ENCODE peak calls at places on chromosomes 4 and X, in six cellular contexts. U is psoas muscle, C is foreskin fibroblast, R is HFF-Myc, Y is thyroid gland, S is nephron progenitor cell. I is an unnamed sample.
A peak's percentile ranks its signal among the peaks of the same experiment; 100 is the strongest.

GRCh38 chr4:39636786-39637185 is 1.9 kb downstream of the SMIM14 start:
- DNase-seq in R (no peak), C (peak; percentile 40), Y (no peak), S (no peak), U (no peak), I (no peak)

GRCh38 chr4:168917150-168917779 is 92.8 kb downstream of the CBR4 start:
- DNase-seq in C (peak; percentile 77), U (no peak), R (peak; percentile 31), Y (no peak), S (no peak), I (no peak)

GRCh38 chr4:13522282-13523104 is 21.8 kb downstream of the NKX3-2 start:
- DNase-seq in Y (no peak), S (no peak), U (no peak), R (no peak), C (peak; percentile 14), I (no peak)

GRCh38 chr4:67885727-67886126 is 1.9 kb upstream of the TMPRSS11D start:
- DNase-seq in C (peak; percentile 96), R (peak; percentile 70), Y (no peak), S (no peak), U (no peak), I (no peak)

GRCh38 chr4:24736066-24736465 is 59.3 kb upstream of the SOD3 start:
- DNase-seq in R (no peak), U (no peak), Y (peak; percentile 7), S (no peak), C (peak; percentile 53), I (no peak)

GRCh38 chrX:149151805-149152757 is 353.0 kb downstream of the IDS start:
- DNase-seq in C (peak; percentile 50), S (no peak), U (no peak), Y (peak; percentile 43), R (no peak), I (no peak)

GRCh38 chr4:54276633-54277426 is 47.7 kb downstream of the PDGFRA start:
- DNase-seq in Y (no peak), U (no peak), S (no peak), R (no peak), C (peak; percentile 24), I (no peak)

GRCh38 chr4:186190456-186191265 is 706 bp upstream of the CYP4V2 start:
- DNase-seq in U (no peak), C (peak; percentile 51), R (no peak), Y (peak; percentile 72), S (peak; percentile 52), I (peak; percentile 33)

GRCh38 chrX:11406109-11406755 is 113.0 kb downstream of the AMELX start:
- DNase-seq in C (no peak), U (no peak), S (no peak), Y (no peak), R (no peak), I (no peak)

GRCh38 chrX:74259879-74260491 is 44.0 kb upstream of the ZCCHC13 start:
- DNase-seq in U (no peak), Y (no peak), C (no peak), R (no peak), S (no peak), I (no peak)

GRCh38 chrX:68936186-68936585 is 107.4 kb downstream of the EFNB1 start:
- DNase-seq in U (no peak), Y (no peak), S (no peak), C (no peak), R (no peak), I (no peak)

GRCh38 chrX:102765794-102766193 is 45.3 kb downstream of the GPRASP3 start:
- DNase-seq in C (peak; percentile 89), S (no peak), R (peak; percentile 27), U (peak; percentile 23), Y (no peak), I (no peak)

GRCh38 chrX:130676861-130677260 is 226.1 kb downstream of the ENOX2 start:
- DNase-seq in S (no peak), U (no peak), R (no peak), Y (no peak), C (no peak), I (no peak)

GRCh38 chr4:76430519-76431388 is 4.3 kb upstream of the SHROOM3 start:
- DNase-seq in S (peak; percentile 15), C (peak; percentile 73), Y (peak; percentile 19), U (no peak), R (peak; percentile 37), I (peak; percentile 10)

GRCh38 chr4:89894654-89895652 is at the start of gene MMRN1:
- DNase-seq in R (no peak), Y (no peak), S (no peak), C (no peak), U (no peak), I (no peak)

GRCh38 chrX:154775611-154776349 is 13.1 kb downstream of the DKC1 start:
- DNase-seq in U (no peak), S (no peak), R (no peak), Y (peak; percentile 91), C (peak; percentile 53), I (no peak)

GRCh38 chrX:96889726-96890125 is 6.0 kb downstream of the RPA4 start:
- DNase-seq in Y (no peak), R (no peak), C (no peak), U (no peak), S (no peak), I (no peak)

GRCh38 chr4:158783775-158784174 is 14.9 kb downstream of the FNIP2 start:
- DNase-seq in U (no peak), S (no peak), R (no peak), Y (no peak), C (peak; percentile 67), I (no peak)

GRCh38 chr4:158778712-158779111 is 9.9 kb downstream of the FNIP2 start:
- DNase-seq in S (no peak), R (no peak), Y (no peak), U (peak; percentile 33), C (no peak), I (no peak)

GRCh38 chr4:158778065-158778711 is 9.4 kb downstream of the FNIP2 start:
- DNase-seq in S (no peak), Y (no peak), R (no peak), C (no peak), U (no peak), I (no peak)

GRCh38 chr4:158782539-158783360 is 13.9 kb downstream of the FNIP2 start:
- DNase-seq in U (no peak), R (no peak), Y (no peak), C (no peak), S (no peak), I (peak; percentile 38)

GRCh38 chr4:158781963-158782362 is 13.1 kb downstream of the FNIP2 start:
- DNase-seq in Y (no peak), S (no peak), U (no peak), C (no peak), R (no peak), I (no peak)
- TF ChIP-seq CTCF in Y (no peak), S (no peak), U (no peak), C (no peak), R (no peak), I (no peak)

DNA sequence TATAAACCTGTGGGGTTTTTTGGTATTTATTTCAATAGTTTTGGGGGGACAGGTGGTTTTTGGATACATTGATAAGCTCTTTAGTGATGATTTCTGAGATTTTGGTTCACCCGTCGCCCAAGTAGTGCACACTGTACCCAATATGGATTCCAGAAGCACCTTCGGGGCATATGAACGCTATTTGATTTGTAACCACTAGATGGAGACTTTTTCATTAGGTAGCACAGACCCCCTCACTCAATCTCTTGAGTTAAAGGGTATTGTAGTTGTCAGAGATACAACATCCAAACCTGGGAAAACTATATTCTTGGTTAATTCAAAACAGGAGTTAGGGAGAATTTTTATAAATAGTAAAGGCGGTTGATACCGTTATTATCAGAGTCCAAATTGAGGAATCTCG is 79.8 kb downstream of the SPANXN3 start:
- DNase-seq in U (no peak), S (peak; percentile 4), Y (no peak), R (no peak), C (no peak), I (no peak)
- TF ChIP-seq CTCF in U (peak; percentile 50), S (peak; percentile 56), Y (no peak), R (no peak), C (no peak), I (no peak)

DNA sequence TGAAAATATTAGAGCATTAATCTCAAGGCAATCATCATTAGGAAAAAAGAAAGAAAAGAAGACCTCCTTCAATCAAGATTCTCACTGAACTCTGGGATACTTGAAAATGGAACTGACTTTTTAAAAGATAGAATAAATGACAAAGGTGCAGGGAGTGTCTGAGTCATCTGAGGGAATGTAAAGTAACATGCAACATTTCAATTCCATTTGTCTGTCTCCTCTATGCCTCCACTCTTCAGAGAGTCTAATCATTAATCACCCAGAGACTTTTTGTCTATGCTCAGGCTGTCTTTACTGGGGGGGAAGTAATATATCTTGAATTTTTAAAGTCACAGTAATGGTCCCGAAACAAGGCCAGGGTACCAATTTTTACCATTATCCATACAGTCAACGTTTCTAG is 55.0 kb upstream of the PACRGL start:
- DNase-seq in R (no peak), C (no peak), U (no peak), S (no peak), Y (no peak), I (no peak)
- TF ChIP-seq CTCF in R (no peak), C (no peak), U (no peak), S (no peak), Y (no peak), I (no peak)

DNA sequence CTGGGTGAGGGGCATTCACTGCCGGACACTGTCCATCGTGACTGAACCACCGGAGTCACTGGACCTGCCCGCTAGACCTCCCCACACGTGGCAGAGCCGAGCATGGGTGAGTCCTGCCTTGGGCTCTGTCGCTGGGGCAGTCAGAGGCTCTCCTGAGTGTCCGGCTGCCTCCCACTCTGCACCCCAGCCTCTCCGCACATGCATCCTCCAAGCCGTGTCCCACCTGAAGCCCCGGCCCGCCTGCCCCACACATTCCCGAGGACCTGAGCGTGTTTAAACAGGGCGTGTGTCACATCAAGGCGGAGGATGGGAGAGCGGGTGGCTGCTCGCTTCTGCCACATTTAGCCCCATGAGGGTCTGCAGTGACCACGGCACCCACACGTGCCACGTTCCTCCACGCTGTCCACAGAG is 4.7 kb downstream of the CPLX1 start:
- DNase-seq in S (no peak), C (no peak), U (no peak), R (no peak), Y (no peak), I (no peak)
- TF ChIP-seq CTCF in S (no peak), C (no peak), U (no peak), R (no peak), Y (no peak), I (no peak)

I was measured in prostate gland.